ENCODE peak calls at places on chromosomes 12 and 14, in eight cellular contexts. U is thoracic aorta, F is upper lobe of left lung, X is lower lobe of right lung, H is cardiac muscle cell, R is lung, P is left ventricle myocardium inferior, B is left lung. E is an unnamed sample. For H3K27me3, the result is how much of the 10 kb centered on the place peaks cover.

GRCh38 chr14:69943084-69943797 is 64.0 kb downstream of the SMOC1 start:
- DNase-seq in U (no peak), F (no peak), X (no peak), H (peak), R (no peak), P (no peak), B (no peak), E (no peak)

GRCh38 chr12:7748774-7749296 is 1.7 kb upstream of the CLEC4C start:
- DNase-seq in U (no peak), F (no peak), X (no peak), H (peak), R (no peak), P (no peak), B (no peak), E (no peak)

GRCh38 chr12:122807651-122808050 is 27.6 kb upstream of the HIP1R start:
- DNase-seq in U (no peak), F (no peak), X (no peak), H (no peak), R (no peak), P (no peak), B (no peak), E (no peak)

GRCh38 chr14:22549304-22549962 is 39.6 kb downstream of the DAD1 start:
- DNase-seq in U (no peak), F (no peak), X (no peak), H (no peak), R (no peak), P (no peak), B (no peak), E (no peak)

GRCh38 chr12:66268562-66268961 is 33.7 kb upstream of the HELB start:
- DNase-seq in U (no peak), F (no peak), X (no peak), H (no peak), R (no peak), P (no peak), B (no peak), E (no peak)

GRCh38 chr12:10153271-10154144 is 18.4 kb downstream of the OLR1 start:
- DNase-seq in U (peak), F (peak), X (peak), H (peak), R (peak), P (peak), B (peak), E (peak)

GRCh38 chr12:25684070-25684469 is 131.0 kb upstream of the LMNTD1 start:
- DNase-seq in U (no peak), F (no peak), X (no peak), H (no peak), R (no peak), P (no peak), B (no peak), E (no peak)

GRCh38 chr12:96208801-96209534 is 14.8 kb downstream of the ELK3 start:
- DNase-seq in U (no peak), F (no peak), X (no peak), H (no peak), R (no peak), P (no peak), B (no peak), E (no peak)

GRCh38 chr12:105368047-105368646 is 37.7 kb downstream of the C12orf75 start:
- DNase-seq in U (no peak), F (no peak), X (no peak), H (no peak), R (no peak), P (no peak), B (no peak), E (no peak)

GRCh38 chr12:19895609-19896008 is 456.3 kb downstream of the AEBP2 start:
- DNase-seq in U (no peak), F (no peak), X (no peak), H (no peak), R (no peak), P (no peak), B (no peak), E (no peak)

GRCh38 chr14:95062946-95063345 is 94.4 kb downstream of the DICER1 start:
- DNase-seq in U (no peak), F (no peak), X (no peak), H (no peak), R (no peak), P (no peak), B (no peak), E (no peak)

GRCh38 chr12:127903146-127903545 is 363.8 kb upstream of the TMEM132C start:
- DNase-seq in U (no peak), F (no peak), X (no peak), H (peak), R (no peak), P (no peak), B (no peak), E (no peak)

GRCh38 chr12:43208221-43208620 is 343.8 kb downstream of the ADAMTS20 start:
- DNase-seq in U (no peak), F (no peak), X (no peak), H (no peak), R (no peak), P (no peak), B (no peak), E (no peak)
- TF ChIP-seq CTCF in U (no peak), F (no peak), X (no peak), H (no peak), R (no peak), P (no peak), B (no peak), E (no peak)

DNA sequence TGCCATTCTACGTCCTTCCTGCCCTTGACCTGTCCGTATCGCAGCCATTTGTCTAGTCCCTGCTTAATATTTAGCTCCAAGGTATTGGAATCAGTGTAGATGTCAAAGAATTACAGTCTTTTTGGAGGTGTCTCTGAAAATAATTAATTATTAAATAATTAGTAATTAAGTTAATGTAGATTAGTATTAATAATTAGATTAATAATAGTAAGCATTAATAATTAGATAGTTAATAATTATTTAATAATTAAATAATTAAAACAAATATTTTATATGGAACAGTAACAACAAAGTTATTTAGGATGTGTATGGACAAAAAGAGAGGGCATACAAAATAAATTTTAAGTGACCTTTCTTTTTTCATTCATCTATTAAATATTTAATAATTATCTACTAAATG is 639.6 kb downstream of the AACS start:
- DNase-seq in U (no peak), F (no peak), X (no peak), H (no peak), R (no peak), P (no peak), B (no peak), E (no peak)
- H3K27me3 ChIP-seq in U (under half), F (under half), X (under half), H (under half), R (under half), P (under half), B (under half), E (under half)

GRCh38 chr14:88463318-88463717 is 77.9 kb downstream of the SPATA7 start:
- DNase-seq in U (no peak), F (no peak), X (no peak), H (peak), R (no peak), P (no peak), B (no peak), E (no peak)
- TF ChIP-seq CTCF in U (no peak), F (no peak), X (peak), H (peak), R (no peak), P (peak), B (no peak), E (peak)

DNA sequence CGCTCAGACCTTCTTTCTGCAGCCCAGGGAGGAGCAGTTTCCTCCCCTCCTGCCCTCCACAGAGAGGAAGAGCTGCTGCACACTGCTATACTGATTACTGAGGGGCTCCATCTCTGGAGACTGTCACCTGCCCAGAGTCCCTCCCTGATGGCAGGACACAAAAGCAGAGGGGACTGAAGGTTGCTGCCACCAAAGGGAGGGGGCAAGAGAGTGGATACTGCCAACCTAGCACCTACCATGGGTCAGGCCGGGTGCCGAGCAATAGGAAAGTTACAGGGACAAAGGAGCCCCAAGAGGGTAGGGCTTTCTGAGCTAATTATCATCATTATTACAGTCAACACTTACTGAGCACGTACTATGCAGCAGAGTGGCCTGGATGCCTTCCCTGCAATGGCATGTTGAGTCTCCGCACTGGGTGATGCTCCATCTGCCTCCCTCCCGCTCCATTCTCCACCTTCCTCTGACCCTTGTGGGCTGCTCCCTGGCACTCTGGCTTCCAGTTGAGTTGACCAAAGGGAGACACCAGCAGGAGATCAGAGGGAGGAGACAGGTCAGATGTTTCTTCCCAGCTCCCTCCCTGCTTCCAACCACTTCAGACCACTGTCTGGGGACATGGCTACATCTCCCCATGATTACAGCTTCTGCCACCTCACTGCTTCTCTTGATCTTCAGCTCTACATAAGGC is 2.5 kb upstream of the KRT79 start:
- DNase-seq in U (no peak), F (no peak), X (no peak), H (no peak), R (no peak), P (no peak), B (no peak), E (no peak)
- H3K27me3 ChIP-seq in U (under half), F (under half), X (under half), H (under half), R (under half), P (half or more), B (half or more), E (under half)

GRCh38 chr14:103518416-103519042 is 4.1 kb downstream of the CKB start:
- DNase-seq in U (no peak), F (peak), X (peak), H (peak), R (no peak), P (peak), B (no peak), E (no peak)
- TF ChIP-seq CTCF in U (peak), F (peak), X (peak), H (peak), R (peak), P (peak), B (peak), E (peak)

DNA sequence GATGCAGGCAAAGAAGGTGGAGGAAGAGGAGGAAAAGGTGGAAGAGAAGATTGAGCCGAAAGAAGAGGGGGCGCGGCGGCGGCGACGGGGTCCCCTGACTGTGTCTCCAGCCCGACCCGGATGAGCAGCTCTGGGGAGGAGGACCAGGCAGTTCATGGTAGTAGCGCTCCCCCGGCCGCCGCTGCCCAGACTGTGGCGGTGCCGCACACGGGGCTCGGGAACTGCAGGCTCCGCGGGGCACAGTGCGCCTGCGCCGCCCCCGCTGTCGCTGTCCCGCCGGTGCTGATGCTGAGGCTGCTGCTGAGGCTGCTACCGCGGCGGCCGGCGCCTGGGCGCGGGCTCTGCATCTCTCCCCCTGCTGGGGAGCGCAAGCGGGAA is at the start of gene KCNH5:
- DNase-seq in U (no peak), F (no peak), X (peak), H (peak), R (no peak), P (peak), B (no peak), E (peak)
- H3K27me3 ChIP-seq in U (under half), F (under half), X (half or more), H (half or more), R (under half), P (half or more), B (half or more), E (under half)

GRCh38 chr14:32366256-32366655 is 37.2 kb downstream of the AKAP6 start:
- DNase-seq in U (no peak), F (no peak), X (no peak), H (peak), R (no peak), P (no peak), B (no peak), E (peak)
- TF ChIP-seq CTCF in U (no peak), F (no peak), X (no peak), H (no peak), R (no peak), P (peak), B (no peak), E (peak)

DNA sequence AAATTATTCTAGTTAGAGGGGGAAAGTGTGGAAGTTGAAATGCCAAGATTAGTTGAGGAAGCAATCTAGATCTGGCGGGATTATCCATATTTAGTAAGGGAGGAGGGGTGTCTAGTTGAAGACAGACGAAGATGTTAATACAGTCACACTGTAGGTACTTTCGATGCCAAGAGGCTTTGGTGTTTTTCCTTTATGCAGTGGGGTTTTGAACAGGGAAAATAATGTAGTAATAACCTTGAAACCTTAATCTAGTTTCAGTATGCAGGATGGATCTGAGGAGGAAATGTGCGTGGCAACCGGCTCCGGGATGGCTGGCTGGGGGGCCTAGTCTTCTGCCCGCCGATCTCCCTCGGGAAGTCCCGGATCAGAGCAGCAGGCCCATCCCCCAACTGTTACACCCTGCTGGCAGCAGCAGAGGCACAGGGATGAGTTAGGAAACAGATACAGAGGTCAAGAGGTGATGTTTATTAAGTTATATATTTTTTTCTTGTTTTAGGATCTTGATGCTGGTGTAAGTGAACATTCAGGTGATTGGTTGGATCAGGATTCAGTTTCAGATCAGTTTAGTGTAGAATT is 27.4 kb downstream of the MDM2 start:
- DNase-seq in U (no peak), F (no peak), X (no peak), H (no peak), R (no peak), P (no peak), B (no peak), E (no peak)
- H3K27me3 ChIP-seq in U (under half), F (under half), X (under half), H (under half), R (under half), P (under half), B (under half), E (under half)

DNA sequence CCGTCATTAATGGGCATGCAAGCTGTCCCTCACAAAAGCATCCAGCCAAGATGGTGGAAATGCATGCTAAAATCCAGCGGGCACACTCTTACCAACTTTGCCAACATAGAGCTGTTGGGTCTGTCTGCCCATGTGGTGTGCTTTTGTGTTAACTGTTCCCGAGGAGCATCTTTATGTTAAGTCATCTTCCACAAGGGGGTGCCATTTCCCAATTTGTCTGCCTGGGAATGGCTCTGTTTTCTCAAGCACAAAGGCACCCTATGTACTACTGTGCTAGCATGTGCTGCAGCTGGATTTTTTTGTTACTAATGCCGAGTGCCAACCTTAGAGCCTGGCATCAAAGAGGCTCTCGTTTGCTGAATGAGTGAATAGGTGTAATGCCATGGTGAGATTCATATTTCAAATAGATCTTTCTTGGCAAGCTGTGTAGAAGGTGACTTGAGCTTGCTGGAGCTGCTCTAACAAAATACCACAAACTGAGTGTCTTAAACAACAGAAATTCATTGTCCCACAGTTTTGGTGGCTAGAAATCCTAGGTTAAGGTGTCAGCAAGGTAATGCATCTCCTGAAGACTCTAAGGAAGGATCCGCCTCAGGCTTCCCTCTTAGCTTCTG is 74.3 kb downstream of the TRHDE start:
- DNase-seq in U (no peak), F (peak), X (no peak), H (peak), R (peak), P (no peak), B (no peak), E (peak)
- TF ChIP-seq CTCF in U (peak), F (peak), X (peak), H (peak), R (no peak), P (peak), B (peak), E (peak)

E was measured in dorsolateral prefrontal cortex.